ENCODE peak calls at places on chromosome 10, in five cellular contexts. J is trophoblast cell, V is IMR-90, G is H1, X is H9. M is an unnamed sample.

GRCh38 chr10:119215371-119215770 is 8.0 kb downstream of the GRK5 start:
- DNase-seq in J (no peak), V (no peak), G (no peak), X (no peak), M (no peak)

GRCh38 chr10:133458021-133458709 is 4.4 kb downstream of the SCART1 start:
- DNase-seq in J (no peak), V (no peak), G (no peak), X (no peak), M (no peak)

GRCh38 chr10:53690556-53691240 is 918.1 kb upstream of the MBL2 start:
- DNase-seq in J (no peak), V (no peak), G (no peak), X (no peak), M (no peak)

GRCh38 chr10:47458466-47459154 is 25.3 kb downstream of the ANXA8 start:
- DNase-seq in J (peak; percentile 42), V (peak; percentile 87), G (no peak), X (no peak), M (no peak)

GRCh38 chr10:61899997-61900828 is 1.3 kb upstream of the ARID5B start:
- DNase-seq in J (peak; percentile 80), V (peak; percentile 79), G (no peak), X (peak; percentile 29), M (no peak)

GRCh38 chr10:96488161-96488935 is 25.4 kb downstream of the TLL2 start:
- DNase-seq in J (no peak), V (peak; percentile 8), G (no peak), X (no peak), M (no peak)

GRCh38 chr10:16116404-16117304 is 256.3 kb upstream of the MINDY3 start:
- DNase-seq in J (peak; percentile 70), V (no peak), G (peak; percentile 9), X (no peak), M (no peak)

GRCh38 chr10:24118246-24118645 is 90.7 kb upstream of the KIAA1217 start:
- DNase-seq in J (no peak), V (no peak), G (no peak), X (no peak), M (no peak)

GRCh38 chr10:31864834-31865518 is 63.7 kb downstream of the ARHGAP12 start:
- DNase-seq in J (no peak), V (peak; percentile 54), G (peak; percentile 10), X (no peak), M (no peak)

GRCh38 chr10:67506083-67506756 is 189.8 kb downstream of the CTNNA3 start:
- DNase-seq in J (no peak), V (no peak), G (no peak), X (no peak), M (no peak)

GRCh38 chr10:71638087-71638576 is 81.4 kb downstream of the C10orf105 start:
- DNase-seq in J (peak; percentile 93), V (no peak), G (no peak), X (peak; percentile 60), M (no peak)

GRCh38 chr10:12635127-12635541 is 285.8 kb downstream of the CAMK1D start:
- DNase-seq in J (no peak), V (peak; percentile 52), G (no peak), X (no peak), M (no peak)

GRCh38 chr10:132756591-132756990 is 29.4 kb downstream of the NKX6-2 start:
- DNase-seq in J (peak; percentile 67), V (no peak), G (no peak), X (no peak), M (no peak)

GRCh38 chr10:132346806-132347205 is 14.8 kb downstream of the LRRC27 start:
- DNase-seq in J (no peak), V (no peak), G (no peak), X (no peak), M (no peak)

GRCh38 chr10:61244261-61244775 is 208.9 kb downstream of the TMEM26 start:
- DNase-seq in J (no peak), V (no peak), G (no peak), X (no peak), M (no peak)

GRCh38 chr10:124903119-124903518 is 38.8 kb upstream of the ZRANB1 start:
- DNase-seq in J (no peak), V (no peak), G (no peak), X (no peak), M (no peak)

GRCh38 chr10:97407211-97407951 is 6.2 kb upstream of the RRP12 start:
- DNase-seq in J (peak; percentile 86), V (peak; percentile 78), G (no peak), X (peak; percentile 92), M (peak; percentile 62)

GRCh38 chr10:5466451-5466996 is 32.8 kb downstream of the CALML5 start:
- DNase-seq in J (peak; percentile 66), V (peak; percentile 82), G (peak; percentile 72), X (peak; percentile 89), M (no peak)

GRCh38 chr10:89563861-89564478 is 28.6 kb upstream of the SLC16A12 start:
- DNase-seq in J (peak; percentile 82), V (peak; percentile 60), G (no peak), X (no peak), M (peak; percentile 15)

GRCh38 chr10:95963202-95963991 is 55.6 kb downstream of the CC2D2B start:
- DNase-seq in J (no peak), V (no peak), G (no peak), X (no peak), M (no peak)

GRCh38 chr10:63977329-63977923 is 456.2 kb downstream of the REEP3 start:
- DNase-seq in J (peak; percentile 68), V (peak; percentile 13), G (no peak), X (peak; percentile 63), M (peak; percentile 51)

GRCh38 chr10:70595566-70596016 is 7.0 kb downstream of the PRF1 start:
- DNase-seq in J (no peak), V (no peak), G (no peak), X (no peak), M (no peak)

GRCh38 chr10:80133221-80133620 is 691 bp downstream of the PLAC9 start:
- DNase-seq in J (no peak), V (no peak), G (no peak), X (peak; percentile 38), M (no peak)

GRCh38 chr10:80453715-80454525 is at the start of gene TSPAN14:
- DNase-seq in J (peak; percentile 85), V (peak; percentile 79), G (no peak), X (peak; percentile 82), M (peak; percentile 79)

GRCh38 chr10:45418859-45419672 is 45.0 kb downstream of the ALOX5 start:
- DNase-seq in J (peak; percentile 49), V (peak; percentile 10), G (peak; percentile 44), X (peak; percentile 82), M (peak; percentile 68)

GRCh38 chr10:72605137-72605536 is 20.7 kb downstream of the MICU1 start:
- DNase-seq in J (no peak), V (no peak), G (no peak), X (no peak), M (no peak)

GRCh38 chr10:58982470-58983239 is 193.8 kb upstream of the PHYHIPL start:
- DNase-seq in J (no peak), V (no peak), G (no peak), X (no peak), M (no peak)
- H3K27ac ChIP-seq in J (no peak overlapping the region), V (no peak overlapping the region), G (no peak overlapping the region), X (no peak overlapping the region), M (no peak overlapping the region)

DNA sequence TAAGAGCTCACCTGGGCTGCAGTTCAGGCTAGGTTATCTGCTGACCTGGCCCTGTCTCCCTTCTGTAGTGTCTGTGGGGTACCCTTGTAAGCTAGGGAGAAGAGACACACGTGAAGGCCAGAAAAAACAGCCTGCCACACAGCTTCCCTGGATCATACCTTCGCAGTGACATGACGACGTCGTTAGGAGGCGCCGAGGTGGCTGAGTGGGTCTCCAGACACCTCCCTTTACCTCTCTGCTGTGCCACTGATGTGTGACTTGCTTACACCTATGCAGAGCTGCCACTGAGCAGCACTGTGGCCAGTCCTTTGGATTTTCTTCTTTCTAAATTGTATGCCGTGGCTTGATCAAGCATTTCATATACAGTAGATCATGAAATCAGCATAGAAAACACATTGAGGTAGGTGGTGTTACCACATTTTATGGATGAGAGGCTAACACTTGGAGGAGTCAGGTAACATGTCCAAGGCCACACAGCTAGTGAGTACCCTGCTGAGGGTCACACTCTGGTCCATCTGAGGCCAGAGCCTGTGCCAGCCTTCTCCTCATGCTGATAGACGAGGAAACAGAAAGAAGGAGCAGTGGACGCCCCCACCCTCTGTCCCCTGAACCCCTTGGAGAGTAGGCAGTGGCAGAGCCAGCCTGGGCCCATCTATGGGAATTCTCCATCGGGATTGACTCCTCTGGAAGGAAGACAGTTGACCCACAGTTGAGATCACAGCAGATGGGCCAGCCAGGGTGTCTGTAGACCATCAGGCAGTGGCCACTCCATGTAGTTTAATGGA is 23.1 kb downstream of the HTRA1 start:
- DNase-seq in J (no peak), V (no peak), G (no peak), X (no peak), M (no peak)
- H3K4me1 ChIP-seq in J (peaks cover 21% of the 10 kb centered on the region), V (peaks cover 14% of the 10 kb centered on the region), G (no peaks in the 10 kb centered on the region), X (no peaks in the 10 kb centered on the region), M (peaks cover 24% of the 10 kb centered on the region)

GRCh38 chr10:43398939-43399871 is 9.8 kb downstream of the HNRNPF start:
- DNase-seq in J (peak; percentile 90), V (peak; percentile 72), G (no peak), X (no peak), M (no peak)

GRCh38 chr10:43395571-43396060 is 13.4 kb downstream of the HNRNPF start:
- DNase-seq in J (no peak), V (peak; percentile 28), G (no peak), X (no peak), M (no peak)

GRCh38 chr10:43394868-43395267 is 14.1 kb downstream of the HNRNPF start:
- DNase-seq in J (no peak), V (no peak), G (no peak), X (no peak), M (no peak)

GRCh38 chr10:43396061-43396927 is 12.7 kb downstream of the HNRNPF start:
- DNase-seq in J (peak; percentile 58), V (peak; percentile 58), G (no peak), X (peak; percentile 78), M (peak; percentile 68)

GRCh38 chr10:43396928-43397624 is 11.9 kb downstream of the HNRNPF start:
- DNase-seq in J (peak; percentile 76), V (peak; percentile 72), G (no peak), X (peak; percentile 93), M (peak; percentile 79)
- H3K14ac ChIP-seq in J (peak overlapping the region; percentile 95), V (peak overlapping the region; percentile 68), G (no peak overlapping the region), X (peak overlapping the region; percentile 85), M (no peak overlapping the region)

GRCh38 chr10:79046326-79046725 is 22.4 kb upstream of the ZMIZ1 start:
- DNase-seq in J (no peak), V (no peak), G (no peak), X (no peak), M (no peak)
- H3K27ac ChIP-seq in J (no peak overlapping the region), V (no peak overlapping the region), G (no peak overlapping the region), X (no peak overlapping the region), M (no peak overlapping the region)

GRCh38 chr10:74589226-74589673 is 237.2 kb upstream of the KAT6B start:
- DNase-seq in J (peak; percentile 5), V (peak; percentile 99), G (no peak), X (no peak), M (peak; percentile 70)
- H3K4me1 ChIP-seq in J (no peaks in the 10 kb centered on the region), V (peaks cover 13% of the 10 kb centered on the region), G (no peaks in the 10 kb centered on the region), X (no peaks in the 10 kb centered on the region), M (peaks cover 34% of the 10 kb centered on the region)

M was measured in neuronal stem cell.